ENCODE peak calls at places on chromosomes 12 and 14, in six cellular contexts. W, B, T, X, Z and A are unnamed samples.

GRCh38 chr14:76138758-76139723 is 12.7 kb upstream of the GPATCH2L start:
- DNase-seq in X (no peak), Z (no peak), T (no peak), W (no peak), B (no peak), A (no peak)

GRCh38 chr12:1670815-1671268 is 20.0 kb upstream of the ADIPOR2 start:
- DNase-seq in T (peak; percentile 96), B (no peak), W (peak; percentile 73), Z (no peak), X (no peak), A (no peak)

GRCh38 chr12:121279507-121279915 is 17.0 kb downstream of the CAMKK2 start:
- DNase-seq in B (peak; percentile 61), T (no peak), W (no peak), X (peak; percentile 59), Z (no peak), A (no peak)

GRCh38 chr14:98684486-98684885 is 587.5 kb downstream of the BCL11B start:
- DNase-seq in Z (peak; percentile 79), B (no peak), T (no peak), X (no peak), W (no peak), A (no peak)

GRCh38 chr12:80041691-80042090 is 57.6 kb upstream of the OTOGL start:
- DNase-seq in X (peak; percentile 49), Z (no peak), B (peak; percentile 5), W (no peak), T (no peak), A (no peak)

GRCh38 chr12:34405286-34406227 is 383.3 kb downstream of the ALG10 start:
- DNase-seq in X (no peak), W (peak; percentile 5), T (no peak), Z (peak; percentile 60), B (no peak), A (no peak)

GRCh38 chr12:109544955-109545531 is 28.3 kb downstream of the MMAB start:
- DNase-seq in Z (no peak), T (peak; percentile 11), X (peak; percentile 40), B (peak; percentile 26), W (no peak), A (peak; percentile 2)

GRCh38 chr12:56679834-56680575 is 8.1 kb downstream of the PTGES3 start:
- DNase-seq in Z (no peak), B (no peak), X (no peak), W (no peak), T (no peak), A (no peak)

GRCh38 chr14:78752789-78753188 is 582.6 kb downstream of the NRXN3 start:
- DNase-seq in B (no peak), T (peak; percentile 95), Z (no peak), W (peak; percentile 23), X (no peak), A (peak; percentile 61)

GRCh38 chr12:124736115-124737039 is 127.3 kb downstream of the SCARB1 start:
- DNase-seq in Z (no peak), B (no peak), W (no peak), X (no peak), T (no peak), A (no peak)

GRCh38 chr14:93986972-93987371 is 10.1 kb upstream of the CCDC197 start:
- DNase-seq in X (no peak), T (no peak), Z (no peak), B (no peak), W (no peak), A (no peak)

GRCh38 chr12:113271853-113272561 is 50.7 kb downstream of the TPCN1 start:
- DNase-seq in Z (peak; percentile 96), X (peak; percentile 91), W (peak; percentile 66), B (no peak), T (no peak), A (no peak)

GRCh38 chr14:34722723-34723545 is 8.5 kb upstream of the CFL2 start:
- DNase-seq in Z (no peak), X (peak; percentile 72), B (peak; percentile 78), W (no peak), T (peak; percentile 55), A (peak; percentile 52)

GRCh38 chr14:56514663-56515371 is 64.8 kb upstream of the TMEM260 start:
- DNase-seq in Z (no peak), T (peak; percentile 2), X (peak; percentile 44), W (no peak), B (no peak), A (no peak)

GRCh38 chr14:68888883-68889282 is 90.2 kb downstream of the ACTN1 start:
- DNase-seq in W (no peak), B (no peak), T (no peak), Z (no peak), X (no peak), A (no peak)

GRCh38 chr12:52063986-52064649 is 5.7 kb upstream of the ATG101 start:
- DNase-seq in W (no peak), X (peak; percentile 91), Z (no peak), B (peak; percentile 73), T (no peak), A (no peak)

GRCh38 chr12:101698782-101699347 is 1.4 kb downstream of the CHPT1 start:
- DNase-seq in X (peak; percentile 12), T (peak; percentile 29), B (no peak), W (no peak), Z (no peak), A (no peak)

GRCh38 chr14:59870277-59871165 is at the start of gene RTN1:
- DNase-seq in X (peak; percentile 49), W (no peak), B (peak; percentile 44), Z (no peak), T (peak; percentile 62), A (peak; percentile 50)

GRCh38 chr12:2358986-2359658 is 306.3 kb downstream of the CACNA1C start:
- DNase-seq in W (no peak), T (peak; percentile 51), B (no peak), X (no peak), Z (no peak), A (no peak)

GRCh38 chr14:23542261-23542660 is 9.3 kb downstream of the ZFHX2 start:
- DNase-seq in W (no peak), T (no peak), B (no peak), Z (no peak), X (no peak), A (no peak)

GRCh38 chr12:116924558-116925453 is 14.1 kb downstream of the FBXW8 start:
- DNase-seq in B (peak; percentile 44), Z (no peak), X (peak; percentile 52), T (peak; percentile 92), W (no peak), A (peak; percentile 16)

GRCh38 chr14:37591311-37591940 is 3.6 kb downstream of the FOXA1 start:
- DNase-seq in W (peak; percentile 36), T (no peak), B (no peak), Z (no peak), X (no peak), A (no peak)

GRCh38 chr12:271165-271564 is 8.5 kb upstream of the SLC6A13 start:
- DNase-seq in B (no peak), X (no peak), W (no peak), Z (no peak), T (no peak), A (no peak)

GRCh38 chr14:33642641-33643342 is 308.1 kb downstream of the EGLN3 start:
- DNase-seq in T (no peak), X (peak; percentile 6), Z (no peak), W (no peak), B (no peak), A (no peak)